ENCODE peak calls at places on chromosome 6, in seven cellular contexts. One of them, this sample, is unnamed.

GRCh38 chr6:88683734-88684133 is 279.7 kb downstream of the RNGTT start:
- DNase-seq in WTC11: no peak
- DNase-seq in cardiac muscle cell: no peak
- DNase-seq in neural progenitor cell: no peak
- DNase-seq in fibroblast of the aortic adventitia: no peak
- DNase-seq in AG10803: no peak
- DNase-seq in BE2C: no peak
- DNase-seq in this sample: no peak

GRCh38 chr6:164227952-164228522 is 813.5 kb downstream of the QKI start:
- DNase-seq in WTC11: peak
- DNase-seq in BE2C: no peak
- DNase-seq in neural progenitor cell: peak
- DNase-seq in cardiac muscle cell: no peak
- DNase-seq in fibroblast of the aortic adventitia: no peak
- DNase-seq in AG10803: no peak
- DNase-seq in this sample: no peak

GRCh38 chr6:51565472-51565871 is 521.9 kb downstream of the PKHD1 start:
- DNase-seq in fibroblast of the aortic adventitia: no peak
- DNase-seq in neural progenitor cell: no peak
- DNase-seq in BE2C: no peak
- DNase-seq in cardiac muscle cell: no peak
- DNase-seq in WTC11: no peak
- DNase-seq in AG10803: no peak
- DNase-seq in this sample: no peak

GRCh38 chr6:144151010-144151727 is 852 bp downstream of the STX11 start:
- DNase-seq in WTC11: no peak
- DNase-seq in AG10803: no peak
- DNase-seq in neural progenitor cell: peak
- DNase-seq in cardiac muscle cell: peak
- DNase-seq in fibroblast of the aortic adventitia: peak
- DNase-seq in BE2C: no peak
- DNase-seq in this sample: peak

GRCh38 chr6:88477411-88477810 is 311.3 kb upstream of the CNR1 start:
- DNase-seq in WTC11: no peak
- DNase-seq in neural progenitor cell: no peak
- DNase-seq in AG10803: no peak
- DNase-seq in cardiac muscle cell: no peak
- DNase-seq in BE2C: no peak
- DNase-seq in fibroblast of the aortic adventitia: no peak
- DNase-seq in this sample: no peak

GRCh38 chr6:74715362-74716068 is 490.3 kb downstream of the COL12A1 start:
- DNase-seq in fibroblast of the aortic adventitia: peak
- DNase-seq in cardiac muscle cell: no peak
- DNase-seq in WTC11: no peak
- DNase-seq in AG10803: peak
- DNase-seq in neural progenitor cell: no peak
- DNase-seq in BE2C: no peak
- DNase-seq in this sample: no peak

GRCh38 chr6:157398151-157398550 is 17.2 kb downstream of the ZDHHC14 start:
- DNase-seq in neural progenitor cell: no peak
- DNase-seq in AG10803: no peak
- DNase-seq in WTC11: no peak
- DNase-seq in fibroblast of the aortic adventitia: no peak
- DNase-seq in cardiac muscle cell: no peak
- DNase-seq in BE2C: no peak
- DNase-seq in this sample: no peak

GRCh38 chr6:137601471-137601870 is 107.3 kb upstream of the OLIG3 start:
- DNase-seq in neural progenitor cell: no peak
- DNase-seq in cardiac muscle cell: no peak
- DNase-seq in WTC11: no peak
- DNase-seq in BE2C: no peak
- DNase-seq in AG10803: no peak
- DNase-seq in fibroblast of the aortic adventitia: no peak
- DNase-seq in this sample: no peak

GRCh38 chr6:136945072-136945471 is 23.0 kb downstream of the SLC35D3 start:
- DNase-seq in neural progenitor cell: no peak
- DNase-seq in BE2C: no peak
- DNase-seq in fibroblast of the aortic adventitia: no peak
- DNase-seq in AG10803: no peak
- DNase-seq in WTC11: no peak
- DNase-seq in cardiac muscle cell: no peak
- DNase-seq in this sample: no peak

GRCh38 chr6:170313716-170314295 is 7.2 kb downstream of the FAM120B start:
- DNase-seq in BE2C: no peak
- DNase-seq in AG10803: no peak
- DNase-seq in fibroblast of the aortic adventitia: no peak
- DNase-seq in cardiac muscle cell: no peak
- DNase-seq in neural progenitor cell: peak
- DNase-seq in WTC11: no peak
- DNase-seq in this sample: no peak

GRCh38 chr6:43798688-43799444 is 28.9 kb downstream of the VEGFA start:
- DNase-seq in cardiac muscle cell: peak
- DNase-seq in fibroblast of the aortic adventitia: peak
- DNase-seq in BE2C: peak
- DNase-seq in WTC11: no peak
- DNase-seq in AG10803: peak
- DNase-seq in neural progenitor cell: no peak
- DNase-seq in this sample: no peak

GRCh38 chr6:45822864-45823263 is 192.8 kb downstream of the CLIC5 start:
- DNase-seq in cardiac muscle cell: no peak
- DNase-seq in neural progenitor cell: no peak
- DNase-seq in WTC11: no peak
- DNase-seq in AG10803: no peak
- DNase-seq in fibroblast of the aortic adventitia: no peak
- DNase-seq in BE2C: no peak
- DNase-seq in this sample: no peak

GRCh38 chr6:139540276-139540675 is 165.8 kb upstream of the CITED2 start:
- DNase-seq in fibroblast of the aortic adventitia: peak
- DNase-seq in AG10803: peak
- DNase-seq in cardiac muscle cell: no peak
- DNase-seq in BE2C: no peak
- DNase-seq in WTC11: no peak
- DNase-seq in neural progenitor cell: no peak
- DNase-seq in this sample: no peak

GRCh38 chr6:133973109-133973971 is 20.3 kb downstream of the TBPL1 start:
- DNase-seq in BE2C: no peak
- DNase-seq in cardiac muscle cell: peak
- DNase-seq in neural progenitor cell: peak
- DNase-seq in fibroblast of the aortic adventitia: peak
- DNase-seq in WTC11: no peak
- DNase-seq in AG10803: peak
- DNase-seq in this sample: no peak
- TF ChIP-seq CTCF in BE2C: peak
- TF ChIP-seq CTCF in cardiac muscle cell: peak
- TF ChIP-seq CTCF in neural progenitor cell: peak
- TF ChIP-seq CTCF in fibroblast of the aortic adventitia: peak
- TF ChIP-seq CTCF in WTC11: peak
- TF ChIP-seq CTCF in AG10803: peak
- TF ChIP-seq CTCF in this sample: peak

DNA sequence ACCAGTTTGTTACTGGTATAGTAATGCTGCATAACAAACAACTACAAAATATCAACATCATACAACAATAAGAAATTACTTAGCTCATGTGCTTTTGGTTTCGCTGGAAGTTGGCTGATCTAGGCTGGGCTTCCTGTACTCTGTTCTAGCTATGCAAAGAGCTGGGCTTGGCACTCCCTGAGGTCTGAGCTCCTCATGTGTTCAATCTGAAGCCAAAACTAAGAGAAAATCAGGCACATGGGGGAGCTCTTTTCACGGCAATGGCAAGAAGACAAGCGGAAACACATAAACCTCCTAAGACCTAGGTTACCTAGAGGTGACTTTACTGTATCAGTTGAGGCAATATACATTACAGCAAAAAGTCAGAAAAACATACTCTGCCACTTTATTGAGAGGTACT is 574.2 kb downstream of the KHDRBS2 start:
- DNase-seq in BE2C: no peak
- DNase-seq in fibroblast of the aortic adventitia: no peak
- DNase-seq in cardiac muscle cell: peak
- DNase-seq in AG10803: no peak
- DNase-seq in neural progenitor cell: peak
- DNase-seq in WTC11: no peak
- DNase-seq in this sample: peak
- TF ChIP-seq CTCF in BE2C: no peak
- TF ChIP-seq CTCF in fibroblast of the aortic adventitia: no peak
- TF ChIP-seq CTCF in cardiac muscle cell: no peak
- TF ChIP-seq CTCF in AG10803: no peak
- TF ChIP-seq CTCF in neural progenitor cell: peak
- TF ChIP-seq CTCF in WTC11: no peak
- TF ChIP-seq CTCF in this sample: no peak

GRCh38 chr6:28981391-28981832 is 23.7 kb downstream of the ZNF311 start:
- DNase-seq in neural progenitor cell: peak
- DNase-seq in cardiac muscle cell: peak
- DNase-seq in AG10803: peak
- DNase-seq in WTC11: peak
- DNase-seq in fibroblast of the aortic adventitia: peak
- DNase-seq in BE2C: peak
- DNase-seq in this sample: peak

GRCh38 chr6:28980137-28980796 is 24.8 kb downstream of the ZNF311 start:
- DNase-seq in neural progenitor cell: no peak
- DNase-seq in cardiac muscle cell: no peak
- DNase-seq in BE2C: no peak
- DNase-seq in WTC11: no peak
- DNase-seq in AG10803: no peak
- DNase-seq in fibroblast of the aortic adventitia: no peak
- DNase-seq in this sample: no peak

GRCh38 chr6:28981833-28982475 is 23.2 kb downstream of the ZNF311 start:
- DNase-seq in WTC11: peak
- DNase-seq in BE2C: peak
- DNase-seq in fibroblast of the aortic adventitia: peak
- DNase-seq in neural progenitor cell: peak
- DNase-seq in cardiac muscle cell: peak
- DNase-seq in AG10803: peak
- DNase-seq in this sample: peak

GRCh38 chr6:28979679-28980078 is 25.4 kb downstream of the ZNF311 start:
- DNase-seq in BE2C: no peak
- DNase-seq in WTC11: no peak
- DNase-seq in AG10803: no peak
- DNase-seq in cardiac muscle cell: no peak
- DNase-seq in fibroblast of the aortic adventitia: no peak
- DNase-seq in neural progenitor cell: no peak
- DNase-seq in this sample: no peak

DNA sequence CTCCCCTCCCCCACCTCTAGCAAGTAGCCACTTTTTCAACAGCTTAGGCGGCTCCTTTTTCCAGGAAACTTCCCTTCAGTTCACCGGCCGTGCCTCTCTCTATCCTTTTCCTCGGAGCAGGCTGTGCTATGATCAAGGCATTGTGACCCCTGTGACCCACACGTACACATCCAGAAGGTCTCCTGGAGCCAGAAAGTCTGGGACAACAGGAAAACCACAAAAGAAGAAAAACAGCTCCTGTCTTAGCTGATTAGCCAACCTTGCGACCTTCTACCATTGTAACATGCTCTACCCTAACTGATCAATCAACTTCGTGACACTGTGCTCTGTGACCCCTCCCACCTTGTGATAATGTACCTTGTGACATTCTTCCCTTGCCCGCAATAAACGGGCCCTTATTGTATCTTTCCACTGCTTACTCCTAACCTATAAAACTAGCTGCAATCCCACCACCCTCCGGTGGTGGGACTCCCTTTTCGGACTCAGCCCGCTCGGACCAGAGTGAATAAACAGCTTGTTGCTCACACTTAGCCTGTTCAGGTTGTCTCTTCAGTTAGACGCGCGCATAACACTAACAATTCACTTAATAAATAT is 24.2 kb downstream of the ZNF311 start:
- DNase-seq in BE2C: peak
- DNase-seq in WTC11: peak
- DNase-seq in cardiac muscle cell: peak
- DNase-seq in neural progenitor cell: peak
- DNase-seq in AG10803: peak
- DNase-seq in fibroblast of the aortic adventitia: peak
- DNase-seq in this sample: peak
- TF ChIP-seq CTCF in BE2C: peak
- TF ChIP-seq CTCF in WTC11: no peak
- TF ChIP-seq CTCF in cardiac muscle cell: peak
- TF ChIP-seq CTCF in neural progenitor cell: peak
- TF ChIP-seq CTCF in AG10803: peak
- TF ChIP-seq CTCF in fibroblast of the aortic adventitia: peak
- TF ChIP-seq CTCF in this sample: no peak

GRCh38 chr6:26195924-26196845 is 109.0 kb downstream of the HFE start:
- DNase-seq in AG10803: no peak
- DNase-seq in WTC11: no peak
- DNase-seq in fibroblast of the aortic adventitia: peak
- DNase-seq in cardiac muscle cell: no peak
- DNase-seq in BE2C: peak
- DNase-seq in neural progenitor cell: peak
- DNase-seq in this sample: no peak

GRCh38 chr6:26199057-26199772 is 112.0 kb downstream of the HFE start:
- DNase-seq in neural progenitor cell: peak
- DNase-seq in WTC11: peak
- DNase-seq in AG10803: peak
- DNase-seq in fibroblast of the aortic adventitia: peak
- DNase-seq in BE2C: peak
- DNase-seq in cardiac muscle cell: peak
- DNase-seq in this sample: peak

GRCh38 chr6:26198626-26199056 is 111.4 kb downstream of the HFE start:
- DNase-seq in WTC11: no peak
- DNase-seq in AG10803: no peak
- DNase-seq in neural progenitor cell: no peak
- DNase-seq in cardiac muscle cell: no peak
- DNase-seq in BE2C: no peak
- DNase-seq in fibroblast of the aortic adventitia: peak
- DNase-seq in this sample: no peak

GRCh38 chr6:26196846-26197683 is 109.8 kb downstream of the HFE start:
- DNase-seq in fibroblast of the aortic adventitia: peak
- DNase-seq in neural progenitor cell: peak
- DNase-seq in AG10803: peak
- DNase-seq in cardiac muscle cell: peak
- DNase-seq in BE2C: peak
- DNase-seq in WTC11: peak
- DNase-seq in this sample: peak

DNA sequence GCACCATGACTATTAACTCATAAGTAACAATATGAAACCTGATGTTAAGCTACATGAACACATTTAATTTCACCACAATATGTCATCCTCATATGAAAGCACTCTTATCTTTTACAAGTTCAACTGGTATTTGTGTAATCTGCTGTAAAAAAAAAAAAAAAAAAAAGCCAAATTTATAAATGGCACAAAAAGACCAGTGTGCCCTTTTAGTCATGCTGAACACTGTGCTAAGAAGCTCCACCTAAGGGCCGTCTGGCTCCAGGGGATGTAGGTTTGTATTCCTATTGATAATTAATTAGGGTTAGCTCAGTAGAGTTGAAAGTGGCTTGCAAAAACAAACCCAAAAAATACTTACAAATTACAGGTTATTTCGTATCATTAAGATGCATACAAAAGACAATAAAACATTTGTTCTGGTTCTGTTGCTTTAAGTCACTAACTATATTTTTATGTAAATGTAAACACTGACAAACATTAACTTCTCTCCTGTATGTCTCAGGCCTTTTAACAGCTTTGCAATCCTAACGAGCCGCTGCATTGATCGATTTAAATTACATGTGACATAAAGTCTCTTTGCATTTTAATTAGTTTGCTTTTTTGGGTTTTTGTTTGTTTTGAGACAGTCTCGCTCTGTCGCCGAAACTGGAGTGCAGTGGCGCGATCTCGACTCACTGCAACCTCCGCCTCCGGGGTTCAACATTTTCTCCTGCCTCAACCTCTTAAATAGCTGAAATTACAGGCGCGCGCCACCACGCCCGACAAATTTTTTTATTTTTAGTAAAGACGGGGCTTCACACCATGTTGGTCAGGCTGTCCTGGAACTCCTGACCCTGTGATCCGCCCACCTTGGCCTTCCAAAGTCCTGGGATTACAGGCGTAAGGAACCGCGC is 110.8 kb downstream of the HFE start:
- DNase-seq in WTC11: no peak
- DNase-seq in fibroblast of the aortic adventitia: no peak
- DNase-seq in BE2C: peak
- DNase-seq in AG10803: no peak
- DNase-seq in neural progenitor cell: peak
- DNase-seq in cardiac muscle cell: peak
- DNase-seq in this sample: no peak
- TF ChIP-seq CTCF in WTC11: no peak
- TF ChIP-seq CTCF in fibroblast of the aortic adventitia: no peak
- TF ChIP-seq CTCF in BE2C: peak
- TF ChIP-seq CTCF in AG10803: no peak
- TF ChIP-seq CTCF in neural progenitor cell: no peak
- TF ChIP-seq CTCF in cardiac muscle cell: no peak
- TF ChIP-seq CTCF in this sample: no peak

This sample was measured in endothelial cell.